ENCODE peak calls at places on chromosomes 2 and 18, in six cellular contexts. U is foreskin fibroblast, H is WERI-Rb-1, Y is endodermal cell, O is testis, F is AG04449. W is an unnamed sample.
A peak's percentile ranks its signal among the peaks of the same experiment; 100 is the strongest.

GRCh38 chr2:20617081-20617575 is 33.8 kb downstream of the HS1BP3 start:
- DNase-seq in U (no peak), O (peak; percentile 77), F (no peak), Y (peak; percentile 90), H (peak; percentile 50), W (no peak)

GRCh38 chr18:2895391-2895790 is 48.6 kb downstream of the EMILIN2 start:
- DNase-seq in Y (peak; percentile 45), O (no peak), F (no peak), H (no peak), U (no peak), W (no peak)

GRCh38 chr18:41643427-41643826 is 311.6 kb upstream of the PIK3C3 start:
- DNase-seq in O (no peak), H (no peak), F (no peak), U (no peak), Y (no peak), W (no peak)

GRCh38 chr2:2456721-2457120 is 125.6 kb upstream of the MYT1L start:
- DNase-seq in F (peak; percentile 65), H (no peak), U (no peak), Y (no peak), O (no peak), W (no peak)

GRCh38 chr2:218293715-218294429 is 1.6 kb upstream of the TMBIM1 start:
- DNase-seq in F (no peak), H (no peak), Y (no peak), O (no peak), U (no peak), W (no peak)

GRCh38 chr2:108460345-108461037 is 11.5 kb downstream of the GCC2 start:
- DNase-seq in O (no peak), U (no peak), H (no peak), F (no peak), Y (no peak), W (no peak)

GRCh38 chr2:218872645-218873358 is 7.8 kb upstream of the WNT10A start:
- DNase-seq in F (no peak), U (no peak), O (no peak), Y (peak; percentile 79), H (no peak), W (no peak)

GRCh38 chr2:59389240-59389639 is 1148.1 kb upstream of the FANCL start:
- DNase-seq in Y (no peak), H (peak; percentile 86), O (no peak), F (no peak), U (no peak), W (no peak)

GRCh38 chr2:53087282-53087882 is 680.2 kb upstream of the CHAC2 start:
- DNase-seq in H (no peak), O (no peak), U (peak; percentile 19), Y (no peak), F (peak; percentile 7), W (no peak)

GRCh38 chr2:60337142-60337497 is 216.3 kb downstream of the BCL11A start:
- DNase-seq in H (no peak), O (no peak), U (no peak), F (no peak), Y (peak; percentile 88), W (peak; percentile 7)

GRCh38 chr2:150041721-150042450 is 445.6 kb downstream of the RND3 start:
- DNase-seq in F (no peak), Y (no peak), U (peak; percentile 35), H (no peak), O (no peak), W (no peak)

GRCh38 chr2:39469807-39470206 is 32.7 kb upstream of the MAP4K3 start:
- DNase-seq in Y (peak; percentile 67), F (no peak), O (peak; percentile 26), H (no peak), U (peak; percentile 48), W (no peak)

GRCh38 chr18:54815086-54815485 is 13.2 kb upstream of the RAB27B start:
- DNase-seq in U (no peak), Y (no peak), F (no peak), O (no peak), H (no peak), W (no peak)

GRCh38 chr18:76494541-76495403 is at the start of gene ZNF516:
- DNase-seq in H (peak; percentile 61), U (no peak), O (peak; percentile 65), F (no peak), Y (peak; percentile 77), W (no peak)

GRCh38 chr2:126425943-126426342 is 230.0 kb upstream of the GYPC start:
- DNase-seq in O (no peak), Y (no peak), H (no peak), F (no peak), U (no peak), W (no peak)

GRCh38 chr18:12032786-12033642 is 51.7 kb downstream of the IMPA2 start:
- DNase-seq in F (peak; percentile 33), Y (no peak), O (no peak), U (peak; percentile 43), H (no peak), W (no peak)

DNA sequence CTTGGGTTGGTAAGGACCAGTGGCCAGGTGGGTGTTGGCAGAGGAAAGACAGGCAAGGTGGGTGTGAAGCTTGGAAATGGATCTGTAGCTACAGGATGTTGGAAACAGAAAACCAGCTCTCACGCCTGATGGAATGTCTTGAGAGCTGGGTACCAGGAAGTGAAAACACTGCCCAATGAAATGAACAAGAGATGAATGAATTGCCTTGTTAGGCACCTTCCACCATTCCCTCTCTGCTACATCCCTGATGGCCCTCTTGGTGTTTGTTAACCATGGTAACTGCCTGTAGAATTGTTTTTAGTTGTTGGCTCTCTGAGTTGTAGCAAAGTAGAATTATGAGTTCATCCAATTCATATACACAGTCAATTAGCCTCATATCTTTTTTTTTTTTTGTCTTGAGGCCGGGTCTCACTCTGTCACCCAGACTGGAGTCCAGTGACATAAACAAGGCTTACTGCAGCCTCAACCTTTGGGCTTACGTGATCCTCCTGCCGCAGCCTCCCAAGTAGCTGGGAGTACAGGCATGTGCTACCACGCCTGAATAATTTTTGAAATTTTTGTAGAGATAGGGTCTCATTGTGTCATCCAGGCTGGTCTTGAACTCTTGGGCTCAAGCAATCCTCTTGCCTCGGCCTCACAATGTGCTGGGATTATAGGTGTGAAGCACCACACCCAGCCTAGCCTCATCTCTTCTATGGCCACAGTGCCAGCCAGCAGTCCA is 9.5 kb downstream of the KCMF1 start:
- DNase-seq in F (no peak), U (no peak), O (no peak), Y (peak; percentile 46), H (no peak), W (no peak)
- H3K4me3 ChIP-seq in F (no peak overlapping the region), U (no peak overlapping the region), O (no peak overlapping the region), Y (no peak overlapping the region), H (no peak overlapping the region), W (no peak overlapping the region)

GRCh38 chr2:189576361-189576760 is 4.2 kb downstream of the SLC40A1 start:
- DNase-seq in H (no peak), O (no peak), Y (no peak), U (no peak), F (no peak), W (no peak)
- H3K4me3 ChIP-seq in H (no peak overlapping the region), O (no peak overlapping the region), Y (peak overlapping the region; percentile 94), U (no peak overlapping the region), F (no peak overlapping the region), W (no peak overlapping the region)

GRCh38 chr2:27261241-27261925 is 1.5 kb downstream of the SLC30A3 start:
- DNase-seq in F (no peak), U (no peak), O (no peak), Y (peak; percentile 38), H (no peak), W (no peak)
- H3K4me3 ChIP-seq in F (no peak overlapping the region), U (no peak overlapping the region), O (peak overlapping the region; percentile 64), Y (no peak overlapping the region), H (peak overlapping the region; percentile 76), W (no peak overlapping the region)

DNA sequence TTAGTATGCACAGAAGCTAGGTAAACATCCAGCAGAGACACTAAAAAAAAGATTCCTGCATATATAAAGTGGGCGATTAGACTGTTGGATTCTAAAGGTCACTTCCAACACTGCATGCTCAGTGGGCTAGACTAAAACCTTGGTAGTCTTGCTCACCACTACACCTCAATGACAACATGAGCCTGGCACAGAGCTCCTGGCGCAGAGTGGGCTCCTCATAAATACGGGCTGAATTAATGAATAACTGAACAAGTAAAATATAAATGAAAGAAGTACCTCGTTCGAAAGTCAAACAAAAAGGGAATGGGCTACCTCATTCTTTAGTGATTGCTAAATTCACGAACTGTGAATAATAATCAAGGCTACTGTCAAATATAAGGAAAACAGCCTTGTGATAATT is 185.3 kb downstream of the STK39 start:
- DNase-seq in Y (no peak), U (no peak), H (no peak), O (no peak), F (no peak), W (no peak)
- H3K4me3 ChIP-seq in Y (no peak overlapping the region), U (no peak overlapping the region), H (no peak overlapping the region), O (no peak overlapping the region), F (no peak overlapping the region), W (no peak overlapping the region)

GRCh38 chr18:23237524-23238151 is 102.4 kb downstream of the CABLES1 start:
- DNase-seq in O (peak; percentile 18), U (no peak), Y (peak; percentile 77), F (no peak), H (no peak), W (no peak)

GRCh38 chr18:23235860-23236259 is 100.6 kb downstream of the CABLES1 start:
- DNase-seq in Y (peak; percentile 74), H (no peak), O (no peak), F (no peak), U (no peak), W (no peak)

GRCh38 chr18:23235336-23235735 is 100.1 kb downstream of the CABLES1 start:
- DNase-seq in O (no peak), H (no peak), U (no peak), Y (no peak), F (no peak), W (no peak)

GRCh38 chr18:23238152-23238531 is 102.9 kb downstream of the CABLES1 start:
- DNase-seq in O (peak; percentile 54), Y (no peak), F (no peak), U (peak; percentile 82), H (no peak), W (no peak)

DNA sequence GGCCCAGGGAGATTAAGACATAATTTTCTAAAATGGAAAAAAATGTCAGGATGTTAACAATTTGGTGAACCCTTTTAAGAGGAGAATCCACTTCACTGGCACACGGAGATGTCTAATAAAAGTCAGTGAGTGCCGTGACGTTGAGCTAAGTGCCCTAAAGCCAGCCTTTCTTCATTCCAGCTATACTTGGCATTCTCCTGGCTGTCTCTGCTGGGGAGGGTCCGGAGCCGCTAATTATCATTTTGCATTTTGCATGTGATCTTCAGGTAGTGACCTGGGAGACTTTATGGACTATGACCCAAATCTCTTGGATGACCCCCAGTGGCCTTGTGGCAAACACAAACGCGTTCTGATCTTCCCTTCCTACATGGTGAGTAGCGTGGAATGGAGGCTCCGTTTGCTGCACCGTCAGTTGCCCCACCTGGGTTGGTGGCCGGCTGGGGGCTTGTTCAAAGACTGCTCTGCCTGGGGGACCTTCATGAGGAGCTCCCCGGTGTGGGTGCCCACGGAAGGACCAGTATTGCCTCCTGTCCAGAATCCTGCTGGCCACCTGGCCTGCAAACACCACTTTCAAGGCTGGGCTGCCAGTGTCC is 101.7 kb downstream of the CABLES1 start:
- DNase-seq in H (no peak), F (no peak), U (no peak), Y (no peak), O (no peak), W (no peak)
- H3K4me3 ChIP-seq in H (no peak overlapping the region), F (no peak overlapping the region), U (no peak overlapping the region), Y (no peak overlapping the region), O (no peak overlapping the region), W (no peak overlapping the region)